ENCODE peak calls at places on chromosome 1, in four cellular contexts. Z is HCT116, Q is K562, L is HepG2. C is an unnamed sample.

GRCh38 chr1:10703702-10704101 is 92.7 kb downstream of the CASZ1 start:
- DNase-seq in Z (no peak), Q (no peak), L (no peak), C (no peak)

GRCh38 chr1:77925536-77925935 is 37.1 kb downstream of the NEXN start:
- DNase-seq in Z (no peak), Q (no peak), L (no peak), C (no peak)

GRCh38 chr1:18100060-18100459 is 7.5 kb upstream of the IGSF21 start:
- DNase-seq in Z (no peak), Q (peak; percentile 26), L (no peak), C (no peak)

GRCh38 chr1:1946540-1946939 is 27.5 kb upstream of the TMEM52 start:
- DNase-seq in Z (no peak), Q (no peak), L (no peak), C (no peak)

GRCh38 chr1:18504609-18505008 is 23.9 kb downstream of the KLHDC7A start:
- DNase-seq in Z (no peak), Q (no peak), L (no peak), C (no peak)

GRCh38 chr1:205430631-205431305 is 8.9 kb upstream of the LEMD1 start:
- DNase-seq in Z (no peak), Q (peak; percentile 89), L (no peak), C (peak; percentile 91)

GRCh38 chr1:59635057-59635456 is 179.7 kb upstream of the HOOK1 start:
- DNase-seq in Z (no peak), Q (no peak), L (no peak), C (no peak)

GRCh38 chr1:30616759-30617158 is 106.6 kb downstream of the MATN1 start:
- DNase-seq in Z (no peak), Q (no peak), L (no peak), C (no peak)

GRCh38 chr1:2987773-2988172 is 33.5 kb upstream of the ACTRT2 start:
- DNase-seq in Z (no peak), Q (no peak), L (no peak), C (no peak)

GRCh38 chr1:167135281-167135840 is 41.5 kb downstream of the STYXL2 start:
- DNase-seq in Z (no peak), Q (no peak), L (no peak), C (no peak)

GRCh38 chr1:99645699-99646531 is at the start of gene PALMD:
- DNase-seq in Z (no peak), Q (peak; percentile 33), L (peak; percentile 61), C (no peak)

GRCh38 chr1:231656741-231657140 is 30.2 kb downstream of the DISC1 start:
- DNase-seq in Z (no peak), Q (no peak), L (no peak), C (no peak)

GRCh38 chr1:67339623-67340343 is 32.1 kb downstream of the IL12RB2 start:
- DNase-seq in Z (no peak), Q (no peak), L (no peak), C (no peak)
- TF ChIP-seq FOSL1 in Z (no peak), Q (peak; percentile 83), L (no peak), C (no peak)

DNA sequence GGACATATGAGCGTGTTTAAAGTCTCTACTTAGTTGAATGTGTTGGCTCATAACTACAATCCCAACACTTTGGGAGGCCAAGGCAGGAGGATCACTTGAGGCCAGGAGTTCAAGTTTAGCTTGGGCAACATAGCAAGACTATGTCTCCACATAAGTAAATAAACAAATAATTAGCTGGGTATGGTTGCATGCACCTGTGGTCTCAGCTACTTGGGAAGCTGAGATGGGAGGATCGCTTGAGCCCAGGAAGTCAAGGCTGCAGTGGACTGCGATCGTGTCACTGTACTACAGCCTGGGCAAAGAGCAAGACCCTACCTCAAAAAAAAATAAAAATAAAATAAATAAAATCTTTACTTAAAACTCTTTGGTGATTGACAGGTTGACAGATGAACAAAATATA is 13.0 kb upstream of the PDIK1L start:
- DNase-seq in Z (no peak), Q (no peak), L (no peak), C (no peak)
- TF ChIP-seq FOSL1 in Z (no peak), Q (no peak), L (no peak), C (no peak)

DNA sequence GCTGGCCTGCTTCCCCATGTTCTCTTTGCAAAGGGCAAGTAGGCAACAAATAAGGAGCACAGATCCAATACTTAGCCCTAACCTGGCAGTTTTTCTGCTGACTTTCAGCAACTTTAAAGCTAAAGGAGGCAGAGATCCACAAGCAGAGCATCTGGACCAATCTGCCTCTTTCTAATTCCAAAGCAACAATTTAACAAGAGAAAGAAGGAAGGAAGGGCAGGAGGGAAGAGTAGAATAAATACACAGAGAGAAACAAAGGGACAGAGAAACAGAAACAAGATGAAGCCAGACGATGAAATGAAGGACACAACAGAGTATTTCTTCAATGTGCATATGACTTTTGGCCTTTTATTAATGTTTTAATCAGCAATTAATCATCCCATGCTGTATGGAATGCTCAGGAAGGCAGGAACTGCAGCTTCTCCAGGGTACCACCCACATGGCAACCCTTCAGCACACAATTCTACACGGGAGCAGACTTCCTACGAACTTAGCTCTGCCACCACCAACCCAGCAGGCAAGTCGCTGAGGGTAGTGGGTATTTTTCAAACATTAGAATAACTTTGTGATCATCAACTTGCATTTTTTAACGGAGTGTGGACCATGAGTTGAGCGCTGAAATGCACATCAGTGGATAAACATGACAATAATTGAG is 15.3 kb downstream of the CLCC1 start:
- DNase-seq in Z (no peak), Q (no peak), L (no peak), C (no peak)
- TF ChIP-seq FOSL1 in Z (no peak), Q (no peak), L (no peak), C (no peak)

GRCh38 chr1:71081697-71082080 is 854 bp upstream of the ZRANB2 start:
- DNase-seq in Z (no peak), Q (peak; percentile 24), L (no peak), C (no peak)
- TF ChIP-seq FOSL1 in Z (no peak), Q (no peak), L (no peak), C (no peak)

DNA sequence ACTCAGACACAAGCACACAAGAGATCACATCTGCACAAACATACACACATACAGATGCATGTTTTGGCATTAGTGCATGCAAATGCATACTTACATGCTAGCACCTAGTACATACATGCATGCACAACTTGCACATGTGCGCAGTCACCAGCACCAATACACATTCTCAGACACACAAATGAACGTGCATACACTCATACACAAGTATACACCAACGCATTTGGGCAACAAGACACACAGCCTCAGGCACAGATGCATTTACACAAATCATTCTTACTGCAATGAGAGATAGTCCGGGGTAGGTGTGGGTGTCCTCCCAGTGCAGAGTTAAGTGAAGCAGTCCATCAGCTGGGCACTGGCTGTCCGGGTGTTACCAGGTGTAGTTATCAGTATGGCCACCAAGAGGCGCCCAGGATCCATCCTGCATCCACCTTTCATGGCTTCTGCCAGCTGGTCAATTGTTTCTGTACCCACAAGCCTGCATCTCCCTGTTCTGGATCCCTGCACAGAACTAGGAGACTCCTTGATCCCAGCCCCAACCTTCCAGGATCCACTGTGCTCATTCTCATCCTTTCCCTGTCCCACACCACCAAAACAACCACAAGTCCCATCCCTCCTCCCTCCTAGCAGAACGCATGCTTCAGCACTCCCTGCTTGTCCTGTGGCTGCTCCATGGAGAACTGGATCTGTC is 27.4 kb upstream of the FOXE3 start:
- DNase-seq in Z (peak; percentile 35), Q (peak; percentile 82), L (peak; percentile 62), C (peak; percentile 89)
- TF ChIP-seq FOSL1 in Z (no peak), Q (no peak), L (no peak), C (no peak)

GRCh38 chr1:168893359-168893791 is 164.4 kb upstream of the DPT start:
- DNase-seq in Z (no peak), Q (no peak), L (no peak), C (no peak)

GRCh38 chr1:168888418-168888817 is 159.4 kb upstream of the DPT start:
- DNase-seq in Z (no peak), Q (no peak), L (no peak), C (no peak)

GRCh38 chr1:168894397-168894796 is 165.4 kb upstream of the DPT start:
- DNase-seq in Z (no peak), Q (no peak), L (no peak), C (no peak)

GRCh38 chr1:168897249-168897648 is 168.2 kb upstream of the DPT start:
- DNase-seq in Z (no peak), Q (no peak), L (no peak), C (no peak)

GRCh38 chr1:168892945-168893344 is 163.9 kb upstream of the DPT start:
- DNase-seq in Z (no peak), Q (no peak), L (no peak), C (no peak)
- TF ChIP-seq FOSL1 in Z (no peak), Q (no peak), L (no peak), C (no peak)

GRCh38 chr1:164784960-164785359 is 226.0 kb downstream of the PBX1 start:
- DNase-seq in Z (no peak), Q (no peak), L (no peak), C (no peak)
- TF ChIP-seq FOSL1 in Z (no peak), Q (no peak), L (no peak), C (no peak)

GRCh38 chr1:118148034-118148433 is 37.0 kb downstream of the SPAG17 start:
- DNase-seq in Z (no peak), Q (no peak), L (no peak), C (no peak)
- TF ChIP-seq FOSL1 in Z (no peak), Q (no peak), L (no peak), C (no peak)

GRCh38 chr1:84365225-84366221 is 32.8 kb upstream of the DNASE2B start:
- DNase-seq in Z (peak; percentile 99), Q (peak; percentile 33), L (peak; percentile 44), C (no peak)
- TF ChIP-seq FOSL1 in Z (peak; percentile 100), Q (peak; percentile 99), L (peak; percentile 35), C (no peak)